ENCODE peak calls at places on chromosome 16, in four cellular contexts. T is transverse colon, Y is prostate gland, W is pancreas. J is an unnamed sample.

GRCh38 chr16:8751481-8752311 is 45.7 kb downstream of the TMEM186 start:
- DNase-seq in T (no peak), Y (no peak), W (peak; percentile 30), J (peak; percentile 37)

GRCh38 chr16:69772560-69773254 is 10.6 kb downstream of the WWP2 start:
- DNase-seq in T (no peak), Y (no peak), W (no peak), J (no peak)

GRCh38 chr16:57225978-57226377 is 19.1 kb upstream of the ARL2BP start:
- DNase-seq in T (no peak), Y (no peak), W (no peak), J (no peak)

GRCh38 chr16:73739049-73739769 is 557.4 kb upstream of the PSMD7 start:
- DNase-seq in T (no peak), Y (no peak), W (no peak), J (no peak)

GRCh38 chr16:31718998-31719397 is 154.6 kb upstream of the ZNF267 start:
- DNase-seq in T (no peak), Y (no peak), W (no peak), J (no peak)

GRCh38 chr16:75506567-75506966 is 11.3 kb upstream of the CHST6 start:
- DNase-seq in T (peak; percentile 55), Y (no peak), W (no peak), J (no peak)

GRCh38 chr16:1152651-1153259 is at the start of gene CACNA1H:
- DNase-seq in T (no peak), Y (no peak), W (no peak), J (no peak)

GRCh38 chr16:1990336-1991134 is 765 bp downstream of the SYNGR3 start:
- DNase-seq in T (peak; percentile 77), Y (no peak), W (no peak), J (no peak)

GRCh38 chr16:68901910-68902309 is 58.6 kb downstream of the TANGO6 start:
- DNase-seq in T (no peak), Y (no peak), W (no peak), J (peak; percentile 43)

GRCh38 chr16:13660807-13661206 is 259.1 kb upstream of the ERCC4 start:
- DNase-seq in T (no peak), Y (no peak), W (no peak), J (no peak)

GRCh38 chr16:28537964-28538732 is 626 bp downstream of the NUPR1 start:
- DNase-seq in T (peak; percentile 41), Y (no peak), W (peak; percentile 47), J (no peak)

GRCh38 chr16:24852281-24852721 is 6.5 kb downstream of the SLC5A11 start:
- DNase-seq in T (no peak), Y (no peak), W (no peak), J (no peak)

GRCh38 chr16:12262454-12263180 is 286.1 kb downstream of the SNX29 start:
- DNase-seq in T (peak; percentile 61), Y (peak; percentile 77), W (peak; percentile 35), J (no peak)

GRCh38 chr16:23182206-23182674 is 305 bp upstream of the SCNN1G start:
- DNase-seq in T (peak; percentile 93), Y (peak; percentile 90), W (peak; percentile 97), J (no peak)

GRCh38 chr16:28105297-28105696 is 41.8 kb upstream of the GSG1L start:
- DNase-seq in T (no peak), Y (no peak), W (no peak), J (no peak)

GRCh38 chr16:84532299-84532724 is 27.9 kb upstream of the MEAK7 start:
- DNase-seq in T (peak; percentile 24), Y (peak; percentile 35), W (peak; percentile 25), J (peak; percentile 74)

GRCh38 chr16:31476305-31477219 is 4.6 kb downstream of the TGFB1I1 start:
- DNase-seq in T (peak; percentile 96), Y (peak; percentile 59), W (peak; percentile 89), J (no peak)

GRCh38 chr16:57736419-57737281 is 1.1 kb downstream of the KATNB1 start:
- DNase-seq in T (peak; percentile 55), Y (no peak), W (peak; percentile 51), J (peak; percentile 26)

GRCh38 chr16:10594312-10594950 is 14.0 kb upstream of the EMP2 start:
- DNase-seq in T (peak; percentile 93), Y (peak; percentile 89), W (no peak), J (no peak)

GRCh38 chr16:16158741-16159374 is 64.4 kb downstream of the ABCC6 start:
- DNase-seq in T (no peak), Y (no peak), W (no peak), J (no peak)

GRCh38 chr16:70682239-70683145 is 3.4 kb downstream of the MTSS2 start:
- DNase-seq in T (no peak), Y (no peak), W (no peak), J (no peak)

GRCh38 chr16:27066655-27067054 is at the start of gene C16orf82:
- DNase-seq in T (no peak), Y (no peak), W (no peak), J (no peak)

GRCh38 chr16:83402160-83402794 is 405.5 kb upstream of the HSBP1 start:
- DNase-seq in T (no peak), Y (no peak), W (no peak), J (no peak)

GRCh38 chr16:3879887-3880564 is 487 bp downstream of the CREBBP start:
- DNase-seq in T (peak; percentile 76), Y (peak; percentile 69), W (peak; percentile 69), J (no peak)

GRCh38 chr16:89395150-89396142 is 94.9 kb downstream of the ANKRD11 start:
- DNase-seq in T (peak; percentile 87), Y (peak; percentile 91), W (peak; percentile 93), J (peak; percentile 96)

GRCh38 chr16:57981636-57982035 is 10.7 kb upstream of the CNGB1 start:
- DNase-seq in T (no peak), Y (no peak), W (no peak), J (no peak)

GRCh38 chr16:88320947-88321634 is 61.7 kb upstream of the ZNF469 start:
- DNase-seq in T (no peak), Y (no peak), W (no peak), J (no peak)

GRCh38 chr16:83779881-83780280 is 27.9 kb upstream of the HSBP1 start:
- DNase-seq in T (no peak), Y (no peak), W (no peak), J (peak; percentile 39)

GRCh38 chr16:24499193-24499814 is 40.1 kb upstream of the RBBP6 start:
- DNase-seq in T (peak; percentile 30), Y (no peak), W (no peak), J (no peak)

GRCh38 chr16:19419691-19420060 is 2.0 kb downstream of the TMC5 start:
- DNase-seq in T (no peak), Y (no peak), W (no peak), J (no peak)

GRCh38 chr16:60642956-60643355 is 1393.3 kb downstream of the CDH8 start:
- DNase-seq in T (no peak), Y (no peak), W (no peak), J (peak; percentile 37)

DNA sequence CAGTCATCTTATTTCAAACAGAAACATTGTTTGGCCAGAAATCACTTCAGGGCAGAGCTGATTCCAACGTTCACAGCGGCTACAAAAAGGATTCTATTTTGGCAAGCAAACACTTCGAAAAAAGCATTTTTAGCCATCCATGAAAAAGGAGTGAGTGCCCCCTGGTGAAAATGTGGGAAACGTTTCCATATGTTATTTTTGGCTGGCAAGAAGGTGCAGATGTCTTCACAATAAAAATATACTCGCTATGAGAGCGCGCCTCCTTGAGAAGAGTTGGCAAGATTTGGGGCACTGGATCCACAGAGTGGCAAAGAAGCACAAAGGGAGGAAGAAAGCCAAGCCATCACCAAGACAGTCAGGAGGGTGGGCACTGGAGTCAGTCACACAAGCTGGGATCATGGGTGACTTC is 191.1 kb downstream of the CHD9NB start:
- DNase-seq in T (peak; percentile 22), Y (no peak), W (peak; percentile 25), J (no peak)
- TF ChIP-seq CTCF in T (peak; percentile 57), Y (peak; percentile 32), W (peak; percentile 23), J (peak; percentile 20)

GRCh38 chr16:50310308-50311133 is 44.2 kb downstream of the ADCY7 start:
- DNase-seq in T (no peak), Y (no peak), W (no peak), J (no peak)
- TF ChIP-seq CTCF in T (no peak), Y (no peak), W (no peak), J (no peak)

GRCh38 chr16:86377251-86378022 is 132.9 kb upstream of the FOXF1 start:
- DNase-seq in T (no peak), Y (no peak), W (no peak), J (no peak)
- TF ChIP-seq CTCF in T (no peak), Y (no peak), W (no peak), J (no peak)

GRCh38 chr16:81431554-81432353 is 12.9 kb upstream of the CMIP start:
- DNase-seq in T (no peak), Y (no peak), W (no peak), J (peak; percentile 45)
- TF ChIP-seq CTCF in T (no peak), Y (no peak), W (no peak), J (no peak)

DNA sequence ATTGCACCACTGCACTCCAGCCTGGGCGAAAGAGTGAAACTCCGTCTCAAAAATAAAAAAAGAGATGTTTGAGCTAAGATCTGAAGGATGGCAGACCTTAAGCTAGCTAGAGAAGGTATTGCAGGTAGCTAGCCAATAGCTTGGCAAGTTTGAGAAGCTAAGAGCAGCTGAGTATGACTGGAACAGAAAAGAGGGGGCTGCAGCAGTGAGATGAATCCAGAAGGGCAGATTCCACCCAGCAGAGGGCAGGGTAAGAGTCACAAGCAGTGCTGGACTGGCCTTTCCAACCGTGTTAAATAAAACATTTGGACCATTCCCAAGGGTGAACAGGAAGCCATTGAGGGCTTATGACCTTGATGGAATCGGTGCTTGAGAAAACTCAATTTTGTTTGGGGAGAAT is 5.7 kb upstream of the PHAF1 start:
- DNase-seq in T (no peak), Y (no peak), W (peak; percentile 33), J (peak; percentile 2)
- TF ChIP-seq CTCF in T (peak; percentile 24), Y (no peak), W (no peak), J (peak; percentile 45)

DNA sequence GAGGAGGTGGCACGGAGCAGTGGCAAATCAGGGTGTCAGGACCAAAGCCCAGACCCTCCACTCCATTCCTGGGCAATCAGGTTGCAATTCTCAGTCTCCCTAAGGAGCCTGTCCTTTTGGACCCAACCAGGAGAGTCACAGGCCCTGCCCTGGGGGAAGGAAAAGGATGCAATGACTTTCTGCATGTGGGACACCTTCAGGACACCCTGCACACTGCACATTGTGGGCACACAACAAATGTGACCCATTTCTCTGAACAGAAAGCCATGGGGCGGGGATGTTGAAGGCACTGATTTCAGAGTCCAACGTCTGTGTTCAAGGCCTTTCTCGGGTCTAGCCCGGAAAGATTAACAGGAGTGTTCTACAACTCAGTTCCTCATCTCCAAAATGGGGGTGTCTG is 286.2 kb upstream of the FOXF1 start:
- DNase-seq in T (no peak), Y (no peak), W (no peak), J (no peak)
- TF ChIP-seq CTCF in T (no peak), Y (no peak), W (no peak), J (peak; percentile 1)

DNA sequence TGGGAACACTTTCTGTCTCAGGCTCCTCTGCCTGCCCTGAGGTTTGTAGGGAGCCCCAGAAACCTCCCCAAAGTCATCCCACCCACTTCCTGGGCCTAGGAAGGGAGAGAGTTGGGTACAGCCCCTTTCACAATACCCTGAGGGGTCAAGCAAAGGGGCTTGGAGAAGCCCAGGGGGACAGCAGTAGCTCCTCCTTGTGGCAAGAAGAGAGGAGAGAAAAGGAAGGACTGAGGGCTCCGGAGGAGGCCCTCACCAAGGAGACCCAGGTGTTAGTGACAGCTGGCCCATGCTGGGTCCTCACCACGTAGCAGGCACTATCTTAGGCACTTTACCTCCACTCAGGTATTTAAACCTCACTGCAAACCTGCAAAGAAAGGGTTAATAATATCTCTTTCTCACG is 112.8 kb downstream of the IRX5 start:
- DNase-seq in T (no peak), Y (no peak), W (no peak), J (no peak)
- TF ChIP-seq CTCF in T (no peak), Y (no peak), W (no peak), J (no peak)

GRCh38 chr16:5024632-5025031 is 9.1 kb downstream of the NAGPA start:
- DNase-seq in T (peak; percentile 44), Y (peak; percentile 16), W (peak; percentile 50), J (no peak)
- TF ChIP-seq CTCF in T (peak; percentile 61), Y (peak; percentile 21), W (no peak), J (no peak)